ENCODE peak calls at places on chromosomes 16 and 17, in six cellular contexts. One of them, this sample, is unnamed.

GRCh38 chr17:64781394-64781793 is 119.3 kb upstream of the SMURF2 start:
- DNase-seq in tibial artery: peak; percentile 79
- DNase-seq in psoas muscle: peak; percentile 77
- DNase-seq in IMR-90: no peak
- DNase-seq in mucosa of descending colon: peak; percentile 88
- DNase-seq in CD8-positive, alpha-beta T cell: peak; percentile 69
- DNase-seq in this sample: no peak

GRCh38 chr16:57276596-57276995 is 7.9 kb downstream of the PLLP start:
- DNase-seq in mucosa of descending colon: no peak
- DNase-seq in psoas muscle: no peak
- DNase-seq in CD8-positive, alpha-beta T cell: no peak
- DNase-seq in IMR-90: no peak
- DNase-seq in tibial artery: no peak
- DNase-seq in this sample: peak; percentile 43

GRCh38 chr16:22646948-22647556 is 136.4 kb downstream of the NPIPB5 start:
- DNase-seq in psoas muscle: no peak
- DNase-seq in mucosa of descending colon: no peak
- DNase-seq in tibial artery: no peak
- DNase-seq in CD8-positive, alpha-beta T cell: no peak
- DNase-seq in IMR-90: no peak
- DNase-seq in this sample: no peak

GRCh38 chr16:11405331-11406176 is 60.3 kb downstream of the RMI2 start:
- DNase-seq in CD8-positive, alpha-beta T cell: no peak
- DNase-seq in mucosa of descending colon: no peak
- DNase-seq in IMR-90: peak; percentile 8
- DNase-seq in tibial artery: no peak
- DNase-seq in psoas muscle: no peak
- DNase-seq in this sample: peak; percentile 33

GRCh38 chr16:4692460-4693295 is 684 bp upstream of the NUDT16L1 start:
- DNase-seq in IMR-90: no peak
- DNase-seq in tibial artery: peak; percentile 63
- DNase-seq in mucosa of descending colon: peak; percentile 55
- DNase-seq in psoas muscle: peak; percentile 54
- DNase-seq in CD8-positive, alpha-beta T cell: no peak
- DNase-seq in this sample: no peak

GRCh38 chr17:56966277-56966676 is 5.4 kb upstream of the COIL start:
- DNase-seq in tibial artery: no peak
- DNase-seq in mucosa of descending colon: no peak
- DNase-seq in CD8-positive, alpha-beta T cell: no peak
- DNase-seq in IMR-90: no peak
- DNase-seq in psoas muscle: no peak
- DNase-seq in this sample: no peak

GRCh38 chr17:62627219-62627903 is at the start of gene MRC2:
- DNase-seq in psoas muscle: peak; percentile 83
- DNase-seq in IMR-90: peak; percentile 82
- DNase-seq in mucosa of descending colon: peak; percentile 64
- DNase-seq in CD8-positive, alpha-beta T cell: no peak
- DNase-seq in tibial artery: peak; percentile 86
- DNase-seq in this sample: peak; percentile 88

GRCh38 chr16:79163666-79164377 is 436.7 kb downstream of the MAF start:
- DNase-seq in tibial artery: no peak
- DNase-seq in psoas muscle: no peak
- DNase-seq in mucosa of descending colon: no peak
- DNase-seq in IMR-90: no peak
- DNase-seq in CD8-positive, alpha-beta T cell: no peak
- DNase-seq in this sample: no peak

GRCh38 chr17:18356624-18357023 is 6.7 kb downstream of the SHMT1 start:
- DNase-seq in psoas muscle: peak; percentile 60
- DNase-seq in CD8-positive, alpha-beta T cell: no peak
- DNase-seq in IMR-90: peak; percentile 50
- DNase-seq in tibial artery: no peak
- DNase-seq in mucosa of descending colon: no peak
- DNase-seq in this sample: no peak

GRCh38 chr16:68399456-68399855 is 48.9 kb downstream of the SMPD3 start:
- DNase-seq in psoas muscle: no peak
- DNase-seq in tibial artery: no peak
- DNase-seq in mucosa of descending colon: no peak
- DNase-seq in IMR-90: peak; percentile 2
- DNase-seq in CD8-positive, alpha-beta T cell: no peak
- DNase-seq in this sample: no peak

GRCh38 chr16:177394-177822 is 928 bp downstream of the HBA1 start:
- DNase-seq in CD8-positive, alpha-beta T cell: no peak
- DNase-seq in mucosa of descending colon: no peak
- DNase-seq in tibial artery: no peak
- DNase-seq in IMR-90: peak; percentile 25
- DNase-seq in psoas muscle: no peak
- DNase-seq in this sample: no peak

GRCh38 chr17:1150863-1151685 is 28.7 kb downstream of the ABR start:
- DNase-seq in IMR-90: no peak
- DNase-seq in CD8-positive, alpha-beta T cell: no peak
- DNase-seq in mucosa of descending colon: no peak
- DNase-seq in psoas muscle: no peak
- DNase-seq in tibial artery: no peak
- DNase-seq in this sample: no peak

GRCh38 chr17:46978489-46979022 is 497 bp downstream of the RPRML start:
- DNase-seq in mucosa of descending colon: no peak
- DNase-seq in IMR-90: no peak
- DNase-seq in CD8-positive, alpha-beta T cell: no peak
- DNase-seq in tibial artery: no peak
- DNase-seq in psoas muscle: no peak
- DNase-seq in this sample: no peak

GRCh38 chr16:55367301-55367745 is 43.3 kb downstream of the IRX6 start:
- DNase-seq in CD8-positive, alpha-beta T cell: no peak
- DNase-seq in psoas muscle: no peak
- DNase-seq in tibial artery: no peak
- DNase-seq in IMR-90: no peak
- DNase-seq in mucosa of descending colon: no peak
- DNase-seq in this sample: no peak

GRCh38 chr17:6070895-6071511 is 824 bp downstream of the WSCD1 start:
- DNase-seq in tibial artery: no peak
- DNase-seq in IMR-90: no peak
- DNase-seq in mucosa of descending colon: no peak
- DNase-seq in CD8-positive, alpha-beta T cell: no peak
- DNase-seq in psoas muscle: no peak
- DNase-seq in this sample: peak; percentile 2

GRCh38 chr17:6071528-6072065 is 1.4 kb downstream of the WSCD1 start:
- DNase-seq in CD8-positive, alpha-beta T cell: no peak
- DNase-seq in mucosa of descending colon: no peak
- DNase-seq in IMR-90: no peak
- DNase-seq in psoas muscle: no peak
- DNase-seq in tibial artery: no peak
- DNase-seq in this sample: no peak

GRCh38 chr17:6072157-6072556 is 2.0 kb downstream of the WSCD1 start:
- DNase-seq in CD8-positive, alpha-beta T cell: no peak
- DNase-seq in IMR-90: no peak
- DNase-seq in psoas muscle: no peak
- DNase-seq in mucosa of descending colon: no peak
- DNase-seq in tibial artery: no peak
- DNase-seq in this sample: no peak

GRCh38 chr17:6069611-6070279 is 434 bp upstream of the WSCD1 start:
- DNase-seq in psoas muscle: peak; percentile 42
- DNase-seq in mucosa of descending colon: no peak
- DNase-seq in tibial artery: no peak
- DNase-seq in CD8-positive, alpha-beta T cell: no peak
- DNase-seq in IMR-90: no peak
- DNase-seq in this sample: no peak

DNA sequence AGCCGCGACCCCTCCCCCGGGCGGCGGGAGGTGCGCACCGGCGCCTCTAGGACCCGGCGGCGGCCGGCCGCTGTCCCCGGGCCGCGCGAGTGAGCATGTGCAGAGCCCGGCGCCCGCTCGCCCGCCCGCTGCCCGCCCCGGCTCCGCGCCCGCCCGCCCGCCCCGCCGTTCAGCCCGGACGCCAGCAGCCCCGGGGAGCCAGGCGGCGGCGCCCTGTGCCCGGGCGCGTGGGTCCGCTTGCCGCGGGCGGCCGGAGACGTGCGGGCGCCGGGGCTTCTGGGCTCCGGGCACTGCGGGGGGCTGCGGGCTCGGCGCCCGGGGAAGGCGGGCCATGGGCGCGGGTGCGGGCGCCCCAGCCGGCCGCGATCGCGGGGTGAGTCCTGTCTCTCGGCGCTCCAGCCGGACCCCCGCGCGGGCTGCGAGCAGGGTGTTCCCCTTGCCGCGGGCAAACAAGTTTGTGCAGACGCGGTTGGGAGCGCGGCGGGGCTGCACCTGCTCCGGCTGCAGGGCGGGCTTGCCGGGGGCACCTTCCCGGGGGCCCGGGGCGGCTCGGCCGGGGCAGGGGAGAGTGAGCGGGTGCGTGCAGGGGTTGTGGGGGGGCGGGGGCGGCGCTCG is at the start of gene WSCD1:
- DNase-seq in IMR-90: no peak
- DNase-seq in psoas muscle: peak; percentile 62
- DNase-seq in tibial artery: no peak
- DNase-seq in mucosa of descending colon: no peak
- DNase-seq in CD8-positive, alpha-beta T cell: no peak
- DNase-seq in this sample: peak; percentile 13
- H3K4me3 ChIP-seq in IMR-90: no peak within 1 kb of the TSS
- H3K4me3 ChIP-seq in psoas muscle: peak within 1 kb of the TSS; percentile 72
- H3K4me3 ChIP-seq in tibial artery: peak within 1 kb of the TSS; percentile 87
- H3K4me3 ChIP-seq in mucosa of descending colon: peak within 1 kb of the TSS; percentile 32
- H3K4me3 ChIP-seq in CD8-positive, alpha-beta T cell: peak within 1 kb of the TSS; percentile 31
- H3K4me3 ChIP-seq in this sample: peak within 1 kb of the TSS; percentile 49

DNA sequence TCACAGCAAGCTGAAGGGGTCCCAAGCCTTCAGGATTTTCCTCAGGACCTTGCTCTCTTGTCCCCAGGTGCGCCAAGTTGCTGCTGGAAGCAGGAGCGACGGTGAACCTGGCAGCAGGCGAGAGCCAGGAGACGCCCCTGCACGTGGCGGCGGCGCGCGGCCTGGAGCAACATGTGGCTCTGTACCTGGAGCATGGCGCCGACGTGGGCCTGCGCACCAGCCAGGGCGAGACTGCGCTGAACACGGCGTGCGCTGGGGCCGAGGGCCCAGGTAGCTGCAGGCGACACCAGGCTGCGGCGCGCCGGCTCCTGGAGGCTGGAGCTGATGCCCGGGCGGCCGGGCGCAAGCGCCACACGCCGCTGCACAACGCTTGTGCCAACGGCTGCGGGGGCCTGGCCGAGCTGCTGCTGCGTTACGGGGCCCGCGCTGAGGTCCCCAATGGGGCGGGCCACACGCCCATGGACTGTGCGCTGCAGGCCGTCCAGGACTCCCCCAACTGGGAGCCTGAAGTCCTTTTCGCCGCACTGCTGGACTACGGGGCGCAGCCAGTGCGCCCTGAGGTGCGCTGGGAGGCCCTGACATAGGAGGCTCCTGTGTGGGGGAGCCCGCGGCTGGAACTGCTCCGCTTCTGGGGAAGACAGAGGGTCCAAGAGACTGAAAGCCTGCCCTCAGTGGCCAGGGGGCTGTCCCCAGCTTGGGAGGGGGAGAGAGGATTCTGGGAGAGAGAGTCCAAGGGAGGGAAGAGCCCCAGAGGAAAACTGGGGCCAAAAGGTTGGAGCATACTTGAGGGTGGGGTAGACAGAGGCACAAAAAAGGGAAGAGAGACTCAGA is 6.4 kb downstream of the ASB16 start:
- DNase-seq in psoas muscle: peak; percentile 41
- DNase-seq in IMR-90: no peak
- DNase-seq in mucosa of descending colon: no peak
- DNase-seq in tibial artery: no peak
- DNase-seq in CD8-positive, alpha-beta T cell: no peak
- DNase-seq in this sample: no peak
- H3K9me3 ChIP-seq in psoas muscle: no peaks in the 10 kb centered on the region
- H3K9me3 ChIP-seq in IMR-90: no peaks in the 10 kb centered on the region
- H3K9me3 ChIP-seq in mucosa of descending colon: no peaks in the 10 kb centered on the region
- H3K9me3 ChIP-seq in tibial artery: no peaks in the 10 kb centered on the region
- H3K9me3 ChIP-seq in CD8-positive, alpha-beta T cell: no peaks in the 10 kb centered on the region
- H3K9me3 ChIP-seq in this sample: no peaks in the 10 kb centered on the region

GRCh38 chr17:35788504-35788998 is 6.9 kb downstream of the MMP28 start:
- DNase-seq in psoas muscle: no peak
- DNase-seq in CD8-positive, alpha-beta T cell: no peak
- DNase-seq in mucosa of descending colon: no peak
- DNase-seq in IMR-90: peak; percentile 92
- DNase-seq in tibial artery: peak; percentile 64
- DNase-seq in this sample: no peak
- H3K4me3 ChIP-seq in psoas muscle: no peak overlapping the region
- H3K4me3 ChIP-seq in CD8-positive, alpha-beta T cell: no peak overlapping the region
- H3K4me3 ChIP-seq in mucosa of descending colon: no peak overlapping the region
- H3K4me3 ChIP-seq in IMR-90: no peak overlapping the region
- H3K4me3 ChIP-seq in tibial artery: peak overlapping the region; percentile 8
- H3K4me3 ChIP-seq in this sample: no peak overlapping the region

GRCh38 chr16:75160386-75160785 is 12.1 kb downstream of the ZFP1 start:
- DNase-seq in CD8-positive, alpha-beta T cell: no peak
- DNase-seq in psoas muscle: no peak
- DNase-seq in tibial artery: no peak
- DNase-seq in IMR-90: no peak
- DNase-seq in mucosa of descending colon: no peak
- DNase-seq in this sample: no peak
- H3K9me3 ChIP-seq in CD8-positive, alpha-beta T cell: no peaks in the 10 kb centered on the region
- H3K9me3 ChIP-seq in psoas muscle: no peaks in the 10 kb centered on the region
- H3K9me3 ChIP-seq in tibial artery: no peaks in the 10 kb centered on the region
- H3K9me3 ChIP-seq in IMR-90: peaks cover 10% of the 10 kb centered on the region
- H3K9me3 ChIP-seq in mucosa of descending colon: peaks cover 2% of the 10 kb centered on the region
- H3K9me3 ChIP-seq in this sample: no peaks in the 10 kb centered on the region

DNA sequence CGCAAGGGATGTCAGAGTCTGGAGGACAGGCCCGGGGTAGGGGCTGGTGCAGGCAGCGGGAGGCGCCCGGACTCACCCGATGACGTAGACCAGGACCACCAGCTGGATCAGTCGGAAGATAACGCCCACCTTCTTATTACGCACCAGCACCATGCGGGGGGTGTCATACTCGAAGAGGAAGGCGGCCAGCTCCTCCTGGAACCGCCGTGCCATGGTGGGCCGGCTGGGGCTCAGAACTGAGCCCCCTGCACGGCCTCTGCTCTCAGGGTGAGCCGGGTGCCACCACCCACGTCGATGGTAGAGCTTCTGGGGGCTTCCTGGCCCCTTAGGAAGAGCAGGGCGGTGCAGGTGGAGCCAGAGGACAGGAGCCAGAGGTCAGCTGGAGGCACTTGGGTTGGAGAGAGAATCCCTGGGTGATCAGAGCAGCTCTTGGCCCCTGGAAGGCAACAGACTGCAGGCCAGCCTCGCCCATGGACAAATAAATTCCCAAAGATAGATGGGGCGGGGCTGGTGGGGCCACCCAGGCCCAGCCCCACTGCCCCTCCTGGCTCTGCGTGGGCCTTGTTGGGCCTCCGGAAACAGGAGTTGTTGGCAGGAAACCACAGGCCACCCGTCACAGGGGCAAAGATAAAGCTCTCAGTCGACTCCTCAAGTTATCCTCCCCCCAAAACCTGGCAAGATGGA is at the start of gene P2RX1:
- DNase-seq in CD8-positive, alpha-beta T cell: no peak
- DNase-seq in IMR-90: no peak
- DNase-seq in mucosa of descending colon: peak; percentile 79
- DNase-seq in tibial artery: peak; percentile 91
- DNase-seq in psoas muscle: no peak
- DNase-seq in this sample: no peak
- H3K4me3 ChIP-seq in CD8-positive, alpha-beta T cell: peak within 1 kb of the TSS; percentile 15
- H3K4me3 ChIP-seq in IMR-90: no peak within 1 kb of the TSS
- H3K4me3 ChIP-seq in mucosa of descending colon: no peak within 1 kb of the TSS
- H3K4me3 ChIP-seq in tibial artery: peak within 1 kb of the TSS; percentile 63
- H3K4me3 ChIP-seq in psoas muscle: peak within 1 kb of the TSS; percentile 15
- H3K4me3 ChIP-seq in this sample: no peak within 1 kb of the TSS